ENCODE peak calls at places on chromosomes 3 and 15, in four cellular contexts. L is cardiac muscle cell, D is breast epithelium, F is ovary. R is an unnamed sample. For H3K4me1 and H3K9me3, the result is how much of the 10 kb centered on the place peaks cover.

GRCh38 chr15:64596701-64597468 is 136.5 kb downstream of the ZNF609 start:
- DNase-seq in L (peak), D (no peak), F (peak), R (peak)

GRCh38 chr15:91385301-91385700 is 285.2 kb downstream of the SV2B start:
- DNase-seq in L (peak), D (no peak), F (no peak), R (no peak)

GRCh38 chr3:11661827-11662226 is 18.1 kb upstream of the VGLL4 start:
- DNase-seq in L (peak), D (no peak), F (no peak), R (no peak)

GRCh38 chr3:131543714-131544113 is 40.9 kb upstream of the MRPL3 start:
- DNase-seq in L (peak), D (peak), F (peak), R (no peak)

GRCh38 chr3:158458464-158458863 is 112.5 kb upstream of the MLF1 start:
- DNase-seq in L (no peak), D (no peak), F (no peak), R (no peak)

GRCh38 chr15:38557855-38558713 is 6.5 kb downstream of the RASGRP1 start:
- DNase-seq in L (no peak), D (no peak), F (no peak), R (no peak)

GRCh38 chr3:11944052-11944673 is 60.0 kb upstream of the SYN2 start:
- DNase-seq in L (peak), D (no peak), F (no peak), R (peak)

GRCh38 chr3:16838561-16838960 is 46.2 kb upstream of the PLCL2 start:
- DNase-seq in L (no peak), D (no peak), F (no peak), R (no peak)

GRCh38 chr3:153144779-153145178 is 17.2 kb upstream of the RAP2B start:
- DNase-seq in L (peak), D (no peak), F (no peak), R (no peak)

GRCh38 chr15:99631256-99631655 is 65.5 kb downstream of the MEF2A start:
- DNase-seq in L (no peak), D (no peak), F (no peak), R (no peak)

GRCh38 chr15:75673426-75674247 is 25.9 kb downstream of the SNX33 start:
- DNase-seq in L (peak), D (no peak), F (peak), R (no peak)

GRCh38 chr3:13748500-13748899 is 131.4 kb downstream of the WNT7A start:
- DNase-seq in L (no peak), D (no peak), F (no peak), R (no peak)

GRCh38 chr3:42960282-42960681 is 18.8 kb upstream of the GASK1A start:
- DNase-seq in L (peak), D (no peak), F (no peak), R (no peak)

GRCh38 chr3:119229190-119229589 is 11.5 kb downstream of the B4GALT4 start:
- DNase-seq in L (no peak), D (no peak), F (no peak), R (no peak)

GRCh38 chr3:155147588-155147987 is 67.5 kb downstream of the MME start:
- DNase-seq in L (no peak), D (no peak), F (no peak), R (no peak)

GRCh38 chr3:40137586-40138295 is 171.8 kb upstream of the EIF1B start:
- DNase-seq in L (peak), D (no peak), F (no peak), R (no peak)

GRCh38 chr3:52524752-52525661 is 8.7 kb downstream of the NT5DC2 start:
- DNase-seq in L (no peak), D (peak), F (no peak), R (no peak)

GRCh38 chr3:178203650-178204049 is 332.6 kb upstream of the KCNMB2 start:
- DNase-seq in L (peak), D (no peak), F (no peak), R (no peak)

GRCh38 chr3:101940521-101940992 is 91.2 kb downstream of the NFKBIZ start:
- DNase-seq in L (peak), D (no peak), F (peak), R (peak)

GRCh38 chr3:172152294-172152649 is 112.9 kb downstream of the FNDC3B start:
- DNase-seq in L (peak), D (no peak), F (no peak), R (no peak)

GRCh38 chr15:65631503-65631902 is 9.8 kb downstream of the SLC24A1 start:
- DNase-seq in L (no peak), D (no peak), F (no peak), R (no peak)

GRCh38 chr3:4323246-4324027 is 20.3 kb downstream of the SETMAR start:
- DNase-seq in L (peak), D (no peak), F (no peak), R (no peak)

GRCh38 chr3:97815149-97815917 is 6.5 kb upstream of the CRYBG3 start:
- DNase-seq in L (no peak), D (no peak), F (no peak), R (no peak)

GRCh38 chr3:9715764-9716437 is 12.3 kb downstream of the CPNE9 start:
- DNase-seq in L (peak), D (peak), F (peak), R (peak)

GRCh38 chr3:25576146-25576545 is 88.6 kb downstream of the TOP2B start:
- DNase-seq in L (no peak), D (no peak), F (no peak), R (no peak)

GRCh38 chr3:197002701-197003454 is 26.7 kb downstream of the MELTF start:
- DNase-seq in L (peak), D (peak), F (peak), R (peak)

GRCh38 chr3:66469220-66469640 is 31.6 kb downstream of the LRIG1 start:
- DNase-seq in L (no peak), D (no peak), F (no peak), R (no peak)

GRCh38 chr3:155739154-155739553 is 5.7 kb downstream of the PLCH1 start:
- DNase-seq in L (no peak), D (no peak), F (no peak), R (no peak)

DNA sequence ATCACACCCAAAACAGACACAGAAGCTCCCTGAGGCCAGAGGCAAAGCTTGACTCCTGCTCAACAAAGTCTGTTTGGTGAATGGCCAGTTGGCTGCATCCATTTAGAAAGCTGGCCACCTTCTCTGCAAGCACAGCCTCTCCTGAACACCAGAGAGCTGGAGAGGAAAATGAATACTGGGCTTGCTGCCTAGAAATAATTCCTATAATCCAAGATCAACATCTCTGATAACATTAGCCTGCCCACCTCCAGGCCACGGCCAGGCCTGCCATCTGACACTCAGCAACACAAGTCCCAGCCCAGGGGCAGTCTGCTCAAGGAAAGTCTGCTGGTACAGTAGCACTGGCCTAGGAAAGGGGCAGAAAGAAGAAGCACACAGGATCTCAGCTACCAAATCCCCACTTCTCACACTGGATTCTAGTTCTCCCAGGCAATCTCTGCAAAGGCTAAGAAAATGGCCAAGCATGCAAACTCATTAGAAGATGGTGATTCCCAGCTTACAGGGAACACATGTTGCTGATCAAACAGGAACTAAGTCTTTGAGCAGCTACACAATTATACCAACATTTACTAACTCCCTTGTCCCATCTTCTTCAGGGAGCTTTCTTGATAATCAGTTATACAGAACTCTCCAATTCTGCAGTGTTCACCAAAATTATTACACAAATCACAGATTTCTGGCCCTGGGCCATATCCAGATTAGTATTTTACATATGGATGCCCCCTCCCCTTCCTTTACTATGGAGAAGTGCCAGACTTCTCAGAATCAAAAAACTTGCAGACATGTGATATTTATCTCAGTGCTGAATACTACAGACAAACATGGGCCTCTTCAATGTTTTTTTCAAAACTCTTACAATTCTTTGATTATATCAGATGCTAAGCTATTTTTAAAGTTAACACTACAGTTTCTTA is 9.9 kb downstream of the TBC1D2B start:
- DNase-seq in L (no peak), D (no peak), F (no peak), R (no peak)
- H3K4me1 ChIP-seq in L (under half), D (under half), F (half or more), R (half or more)

GRCh38 chr15:86797135-86797534 is 717.5 kb downstream of the AGBL1 start:
- DNase-seq in L (no peak), D (no peak), F (no peak), R (no peak)
- H3K9me3 ChIP-seq in L (under half), D (under half), F (under half), R (under half)

DNA sequence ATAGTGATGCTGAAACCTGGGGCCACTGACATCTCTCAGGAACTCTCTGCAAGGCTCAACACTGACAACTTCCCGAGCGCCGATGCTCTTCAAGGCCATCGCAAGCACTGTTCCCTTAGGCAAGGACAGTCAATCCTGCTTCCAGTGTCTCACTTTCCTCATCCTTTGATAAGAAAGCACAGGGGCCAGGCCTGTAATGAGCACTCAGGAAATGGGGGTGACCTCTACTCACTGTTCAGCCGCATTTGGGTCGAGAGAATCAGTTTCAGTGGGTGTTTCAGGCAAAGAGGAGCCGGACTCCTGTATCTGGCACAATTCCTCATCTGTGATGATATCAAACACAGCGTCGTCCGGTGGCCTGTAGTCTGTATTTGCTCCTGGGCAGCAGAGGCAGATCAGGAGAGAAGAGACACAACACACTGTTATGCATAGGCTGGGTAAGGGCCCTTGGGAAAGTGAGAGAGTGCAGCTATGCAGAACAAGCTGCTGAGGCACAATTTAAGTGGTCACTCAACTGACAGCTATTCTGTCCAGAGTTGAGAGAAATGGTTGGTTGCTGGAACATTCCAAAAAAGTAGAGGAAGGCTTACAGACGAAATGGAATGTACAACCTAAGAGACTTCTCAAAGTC is 11.9 kb downstream of the CXCR6 start:
- DNase-seq in L (no peak), D (no peak), F (no peak), R (no peak)
- H3K4me1 ChIP-seq in L (under half), D (under half), F (under half), R (under half)

GRCh38 chr15:22227411-22227810 is 147.1 kb downstream of the OR4M2 start:
- DNase-seq in L (no peak), D (no peak), F (no peak), R (no peak)
- H3K9me3 ChIP-seq in L (under half), D (under half), F (under half), R (under half)

DNA sequence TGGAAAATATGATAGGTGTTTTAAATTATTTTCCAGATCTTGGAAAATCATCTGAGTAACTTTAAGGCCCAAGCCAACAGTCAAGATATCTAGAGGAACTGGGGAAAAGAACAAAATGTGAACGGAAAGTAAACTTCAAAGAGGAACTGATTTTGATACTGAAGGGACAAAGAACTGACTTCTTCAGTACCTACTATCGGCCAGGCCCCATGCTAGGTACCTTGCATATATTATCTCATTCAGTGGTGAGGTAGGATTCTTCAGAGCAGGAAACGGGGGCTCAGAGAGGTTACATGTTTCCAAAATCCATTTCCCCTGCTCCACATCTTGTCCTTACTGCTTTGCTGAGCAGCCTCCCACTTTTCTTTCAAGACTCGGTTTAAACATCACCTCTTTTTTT is 9.8 kb upstream of the ZNF710 start:
- DNase-seq in L (no peak), D (no peak), F (no peak), R (no peak)
- H3K4me1 ChIP-seq in L (under half), D (under half), F (under half), R (under half)

GRCh38 chr3:127889461-127889863 is 25.6 kb upstream of the KBTBD12 start:
- DNase-seq in L (peak), D (no peak), F (no peak), R (no peak)
- H3K9me3 ChIP-seq in L (under half), D (under half), F (under half), R (under half)

GRCh38 chr3:48422691-48423090 is 7.2 kb downstream of the PLXNB1 start:
- DNase-seq in L (no peak), D (no peak), F (no peak), R (no peak)

GRCh38 chr3:48422272-48422671 is 7.6 kb downstream of the PLXNB1 start:
- DNase-seq in L (no peak), D (no peak), F (no peak), R (no peak)

GRCh38 chr3:48423883-48424695 is 5.8 kb downstream of the PLXNB1 start:
- DNase-seq in L (no peak), D (no peak), F (no peak), R (no peak)

GRCh38 chr3:48425281-48425812 is 4.5 kb downstream of the PLXNB1 start:
- DNase-seq in L (peak), D (no peak), F (peak), R (no peak)

GRCh38 chr3:48423241-48423882 is 6.5 kb downstream of the PLXNB1 start:
- DNase-seq in L (no peak), D (no peak), F (no peak), R (no peak)
- H3K4me1 ChIP-seq in L (under half), D (under half), F (under half), R (under half)

GRCh38 chr15:19987389-19988048 is 554.1 kb downstream of the GOLGA6L6 start:
- DNase-seq in L (no peak), D (no peak), F (no peak), R (no peak)
- H3K9me3 ChIP-seq in L (under half), D (under half), F (under half), R (under half)